ENCODE peak calls at places on chromosomes 12 and 14, in ten cellular contexts. W is left ventricle myocardium inferior, C is AG09309, M is body of pancreas, R is fibroblast of lung, N is MM.1S, K is astrocyte of the cerebellum, J is AG10803, O is kidney, Z is foreskin fibroblast. I is an unnamed sample.

GRCh38 chr14:97177016-97177415 is 379.8 kb downstream of the VRK1 start:
- DNase-seq in J (peak), W (no peak), N (peak), Z (no peak), C (no peak), M (peak), K (no peak), O (no peak), R (peak), I (no peak)

GRCh38 chr12:58433969-58434368 is 486.3 kb downstream of the LRIG3 start:
- DNase-seq in Z (peak), C (no peak), J (no peak), W (no peak), K (no peak), N (no peak), R (peak), O (no peak), M (no peak), I (no peak)

GRCh38 chr12:49126852-49127763 is 4.1 kb downstream of the TUBA1B start:
- DNase-seq in W (no peak), J (no peak), N (no peak), K (no peak), R (no peak), O (no peak), M (no peak), Z (peak), C (no peak), I (no peak)

GRCh38 chr12:26058308-26058707 is 66.5 kb downstream of the BHLHE41 start:
- DNase-seq in O (no peak), R (peak), Z (no peak), C (no peak), J (no peak), K (no peak), M (no peak), W (no peak), N (no peak), I (no peak)

GRCh38 chr14:101121399-101122113 is 218.0 kb upstream of the RTL1 start:
- DNase-seq in N (no peak), O (peak), C (no peak), W (no peak), K (no peak), J (no peak), Z (no peak), M (no peak), R (no peak), I (no peak)

GRCh38 chr12:62192486-62193250 is 67.5 kb upstream of the USP15 start:
- DNase-seq in J (peak), Z (peak), W (peak), K (peak), C (peak), R (peak), O (no peak), M (peak), N (peak), I (peak)

GRCh38 chr14:82125963-82126362 is 592.3 kb upstream of the SEL1L start:
- DNase-seq in M (peak), J (no peak), W (no peak), N (no peak), R (no peak), O (no peak), K (no peak), C (no peak), Z (no peak), I (no peak)

GRCh38 chr14:73760598-73761586 is 46.7 kb upstream of the PNMA1 start:
- DNase-seq in Z (no peak), O (no peak), C (no peak), R (no peak), W (no peak), N (peak), J (no peak), K (no peak), M (no peak), I (no peak)

GRCh38 chr12:22709292-22709691 is 84.3 kb downstream of the ETNK1 start:
- DNase-seq in K (peak), Z (no peak), W (no peak), C (no peak), N (peak), R (no peak), O (no peak), M (no peak), J (peak), I (peak)

GRCh38 chr12:62724947-62725447 is 210.0 kb downstream of the PPM1H start:
- DNase-seq in Z (peak), N (no peak), K (peak), C (peak), W (no peak), M (peak), R (peak), O (no peak), J (peak), I (peak)

GRCh38 chr12:94109154-94109553 is 39.2 kb upstream of the PLXNC1 start:
- DNase-seq in K (no peak), O (no peak), C (no peak), Z (peak), N (no peak), W (no peak), M (no peak), J (peak), R (peak), I (peak)

GRCh38 chr12:47770086-47770726 is 2.8 kb upstream of the SLC48A1 start:
- DNase-seq in R (peak), J (peak), W (no peak), Z (peak), O (no peak), N (no peak), M (no peak), K (no peak), C (no peak), I (no peak)

DNA sequence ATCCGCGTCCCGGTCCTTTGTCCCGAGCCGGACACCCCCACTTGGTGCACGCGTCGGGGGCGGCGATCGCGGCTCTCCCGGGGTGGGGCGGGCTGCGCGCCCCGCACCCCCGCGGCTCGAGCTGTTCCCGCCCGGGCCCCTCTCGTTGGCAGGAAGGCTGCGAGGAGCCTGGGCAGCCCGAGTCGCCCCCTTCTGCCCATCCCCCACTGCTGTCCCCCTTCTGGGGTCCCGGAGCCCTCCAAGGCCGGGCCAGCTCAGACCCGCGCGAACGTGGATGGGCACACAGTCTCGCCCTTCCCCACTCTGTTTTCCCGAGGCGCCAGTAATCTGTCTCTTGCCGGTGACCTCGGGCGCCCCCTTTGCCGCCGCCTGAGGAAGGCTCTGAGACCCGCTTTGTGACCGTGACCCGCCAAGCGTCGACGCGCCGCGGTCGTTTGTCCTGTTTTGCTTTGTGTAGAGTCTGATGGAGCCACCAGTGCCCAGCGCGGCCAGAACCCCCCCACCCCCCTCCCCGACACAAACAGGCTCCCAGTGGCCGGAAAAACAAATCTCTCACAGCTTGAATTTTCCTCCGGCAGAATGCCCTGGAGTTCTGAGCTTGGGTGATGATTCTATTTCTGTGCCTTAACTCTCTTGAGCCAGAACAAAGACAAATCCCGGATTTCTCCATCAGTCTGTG is 610 bp downstream of the C14orf132 start:
- DNase-seq in W (no peak), K (no peak), M (no peak), O (no peak), N (no peak), R (peak), Z (peak), J (peak), C (no peak), I (peak)
- H3K4me3 ChIP-seq in W (peak), K (peak), M (peak), O (peak), N (peak), R (peak), Z (peak), J (peak), C (peak), I (peak)

DNA sequence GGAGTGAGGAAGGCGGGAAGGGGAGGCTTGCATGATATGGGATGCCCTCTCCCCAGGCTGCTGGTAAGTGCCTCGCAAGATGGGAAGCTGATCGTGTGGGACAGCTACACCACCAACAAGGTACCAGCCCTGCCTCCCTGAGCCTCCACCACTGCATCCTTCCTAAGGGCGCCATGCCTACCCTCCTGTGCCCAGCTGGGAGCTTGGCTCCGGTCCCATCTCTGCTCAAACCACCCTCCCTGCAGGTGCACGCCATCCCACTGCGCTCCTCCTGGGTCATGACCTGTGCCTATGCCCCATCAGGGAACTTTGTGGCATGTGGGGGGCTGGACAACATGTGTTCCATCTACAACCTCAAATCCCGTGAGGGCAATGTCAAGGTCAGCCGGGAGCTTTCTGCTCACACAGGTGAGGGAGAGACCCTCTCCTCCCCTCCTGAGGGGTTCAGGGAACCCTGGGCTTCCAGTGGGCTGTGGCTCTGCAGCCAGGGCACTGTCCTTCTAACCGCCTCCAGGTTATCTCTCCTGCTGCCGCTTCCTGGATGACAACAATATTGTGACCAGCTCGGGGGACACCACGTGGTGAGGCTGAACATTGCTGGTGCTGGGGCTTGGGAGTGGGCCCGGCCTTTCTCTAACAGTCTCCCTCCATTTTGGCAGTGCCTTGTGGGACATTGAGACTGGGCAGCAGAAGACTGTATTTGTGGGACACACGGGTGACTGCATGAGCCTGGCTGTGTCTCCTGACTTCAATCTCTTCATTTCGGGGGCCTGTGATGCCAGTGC is 2.6 kb downstream of the GNB3 start:
- DNase-seq in W (no peak), K (no peak), M (no peak), J (no peak), O (no peak), Z (no peak), C (no peak), N (no peak), R (no peak), I (no peak)
- TF ChIP-seq CTCF in W (no peak), K (no peak), M (no peak), J (no peak), O (no peak), Z (no peak), C (no peak), N (peak), R (no peak), I (no peak)

GRCh38 chr14:105168496-105168978 is at the start of gene JAG2:
- DNase-seq in R (peak), O (no peak), M (peak), W (peak), N (peak), C (no peak), Z (peak), K (no peak), J (no peak), I (no peak)

GRCh38 chr14:105166571-105167302 is 1.8 kb downstream of the JAG2 start:
- DNase-seq in W (no peak), O (no peak), J (no peak), Z (no peak), K (no peak), R (no peak), M (no peak), C (no peak), N (no peak), I (no peak)

GRCh38 chr14:105168093-105168420 is 519 bp downstream of the JAG2 start:
- DNase-seq in K (no peak), W (no peak), J (no peak), Z (no peak), O (no peak), M (no peak), N (no peak), R (no peak), C (no peak), I (no peak)

GRCh38 chr14:105168979-105169507 is 467 bp upstream of the JAG2 start:
- DNase-seq in N (no peak), K (no peak), W (no peak), O (no peak), C (no peak), Z (peak), J (no peak), R (no peak), M (no peak), I (no peak)

GRCh38 chr14:105167303-105168092 is 1.1 kb downstream of the JAG2 start:
- DNase-seq in C (no peak), O (no peak), W (no peak), J (no peak), R (no peak), Z (peak), M (no peak), K (no peak), N (no peak), I (no peak)
- H3K4me3 ChIP-seq in C (no peak), O (no peak), W (peak), J (no peak), R (no peak), Z (no peak), M (peak), K (no peak), N (no peak), I (no peak)

DNA sequence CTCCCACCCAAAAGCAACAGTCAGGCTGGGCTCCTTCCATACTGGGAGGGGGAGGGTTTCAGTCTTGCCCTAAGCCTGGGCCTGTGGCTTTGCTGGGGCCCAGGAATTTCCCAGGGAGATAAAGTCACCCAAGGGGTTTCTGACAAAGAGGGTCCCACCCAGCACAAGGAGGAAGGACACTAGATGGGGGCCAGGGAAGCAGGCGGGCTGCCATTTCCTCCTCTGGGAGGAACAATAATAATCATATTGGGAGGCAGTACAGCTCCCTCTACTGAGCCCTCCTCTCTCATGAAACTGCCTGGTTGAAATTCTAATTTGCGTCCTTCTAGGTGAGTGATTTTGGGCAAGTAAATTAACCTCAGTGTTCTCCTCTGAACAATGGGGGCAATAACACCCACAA is 7.9 kb downstream of the SLC8B1 start:
- DNase-seq in M (no peak), R (no peak), O (peak), N (no peak), Z (no peak), C (no peak), K (no peak), J (no peak), W (no peak), I (no peak)
- TF ChIP-seq CTCF in M (no peak), R (peak), O (peak), N (no peak), Z (no peak), C (no peak), K (no peak), J (peak), W (peak), I (peak)

GRCh38 chr12:69468237-69469026 is 1.8 kb upstream of the FRS2 start:
- DNase-seq in Z (peak), M (no peak), K (no peak), C (no peak), N (no peak), R (peak), O (no peak), W (no peak), J (no peak), I (no peak)
- H3K4me3 ChIP-seq in Z (no peak), M (no peak), K (no peak), C (no peak), N (no peak), R (no peak), O (no peak), W (no peak), J (no peak), I (no peak)

GRCh38 chr12:64184216-64184615 is 37.9 kb downstream of the KICS2 start:
- DNase-seq in O (no peak), C (no peak), R (no peak), M (no peak), J (no peak), N (no peak), K (no peak), W (no peak), Z (no peak), I (no peak)

GRCh38 chr12:64180951-64181350 is 41.1 kb downstream of the KICS2 start:
- DNase-seq in J (peak), N (no peak), Z (peak), C (no peak), R (peak), K (no peak), M (peak), W (no peak), O (no peak), I (peak)

GRCh38 chr12:64178122-64178521 is 44.0 kb downstream of the KICS2 start:
- DNase-seq in J (peak), R (peak), M (no peak), C (no peak), O (no peak), Z (peak), W (no peak), K (peak), N (no peak), I (peak)

GRCh38 chr12:64177001-64177400 is 45.1 kb downstream of the KICS2 start:
- DNase-seq in M (no peak), C (no peak), R (no peak), N (no peak), Z (no peak), J (no peak), K (no peak), W (no peak), O (no peak), I (no peak)

DNA sequence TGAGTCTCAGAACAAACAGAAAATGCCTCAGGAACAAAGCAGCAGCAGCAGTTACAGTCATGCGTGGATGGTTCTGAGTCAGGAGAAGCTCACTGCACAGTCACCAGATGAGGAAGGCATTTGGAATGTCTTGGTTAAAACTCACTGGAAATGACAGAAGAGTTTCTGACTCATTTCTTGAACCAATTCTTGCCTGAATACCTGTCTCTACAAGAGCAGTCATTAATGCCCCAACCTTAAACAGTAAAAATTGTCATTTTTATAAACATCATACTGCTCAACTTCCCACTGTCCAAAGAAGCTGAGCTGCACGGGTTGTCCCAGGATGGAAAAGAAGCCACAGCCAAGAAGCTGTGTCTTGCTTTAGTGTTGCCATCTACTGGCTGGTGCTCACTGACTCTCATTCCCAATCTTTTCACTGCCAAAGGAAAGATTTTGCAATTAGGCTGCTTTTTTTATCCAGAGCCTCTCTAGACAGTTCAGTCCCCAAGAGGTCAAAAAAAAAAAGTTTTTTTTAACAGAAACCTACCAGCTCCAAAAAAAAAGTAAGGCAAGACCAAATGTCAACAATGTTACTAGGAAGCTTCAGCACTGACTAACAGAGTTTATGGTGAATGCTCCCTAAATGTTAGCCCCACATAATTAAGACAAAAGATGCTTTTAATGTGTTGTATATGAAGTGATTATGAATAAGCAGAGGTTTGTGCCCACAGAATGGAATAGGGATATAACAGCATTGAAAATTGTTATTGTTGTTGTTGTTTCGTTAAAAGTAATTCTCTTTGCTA is 40.4 kb downstream of the KICS2 start:
- DNase-seq in Z (peak), R (peak), W (peak), M (peak), N (no peak), O (peak), C (peak), J (peak), K (peak), I (peak)
- TF ChIP-seq CTCF in Z (peak), R (peak), W (peak), M (peak), N (peak), O (peak), C (peak), J (peak), K (peak), I (peak)